ENCODE peak calls at places on chromosomes 5 and 9, in seven cellular contexts. A, E, T, X, V, J and L are unnamed samples.

GRCh38 chr9:2765250-2765880 is 48.1 kb downstream of the KCNV2 start:
- DNase-seq in A (no peak), E (no peak), T (no peak), X (no peak), V (no peak), J (no peak), L (no peak)

GRCh38 chr5:902129-902916 is 9.6 kb downstream of the TRIP13 start:
- DNase-seq in A (no peak), E (no peak), T (no peak), X (no peak), V (no peak), J (no peak), L (peak; percentile 23)

GRCh38 chr5:131265318-131265803 is 1.5 kb downstream of the CDC42SE2 start:
- DNase-seq in A (no peak), E (no peak), T (peak; percentile 76), X (no peak), V (no peak), J (peak; percentile 10), L (no peak)

GRCh38 chr9:83572524-83572923 is 34.3 kb upstream of the FRMD3 start:
- DNase-seq in A (peak; percentile 28), E (no peak), T (no peak), X (no peak), V (no peak), J (no peak), L (no peak)

GRCh38 chr5:71891856-71892255 is 172.8 kb downstream of the CARTPT start:
- DNase-seq in A (no peak), E (no peak), T (peak; percentile 26), X (no peak), V (no peak), J (no peak), L (no peak)

GRCh38 chr5:142958933-142959682 is 188.9 kb downstream of the ARHGAP26 start:
- DNase-seq in A (no peak), E (no peak), T (no peak), X (no peak), V (no peak), J (no peak), L (no peak)

GRCh38 chr5:99544326-99544725 is 615.5 kb upstream of the CHD1 start:
- DNase-seq in A (no peak), E (no peak), T (no peak), X (no peak), V (no peak), J (no peak), L (no peak)

GRCh38 chr5:151811593-151812321 is 40.0 kb downstream of the G3BP1 start:
- DNase-seq in A (no peak), E (no peak), T (no peak), X (no peak), V (no peak), J (no peak), L (no peak)

GRCh38 chr5:96658272-96658671 is 3.9 kb upstream of the CAST start:
- DNase-seq in A (no peak), E (no peak), T (no peak), X (no peak), V (no peak), J (no peak), L (no peak)

GRCh38 chr9:114315723-114316363 is 7.1 kb upstream of the ORM1 start:
- DNase-seq in A (no peak), E (no peak), T (no peak), X (no peak), V (no peak), J (no peak), L (peak; percentile 4)

GRCh38 chr5:17436766-17437221 is 61.2 kb upstream of the TAF11L2 start:
- DNase-seq in A (peak; percentile 8), E (no peak), T (no peak), X (no peak), V (no peak), J (no peak), L (no peak)

GRCh38 chr5:176985516-176985915 is 21.1 kb downstream of the UIMC1 start:
- DNase-seq in A (no peak), E (no peak), T (no peak), X (no peak), V (no peak), J (no peak), L (no peak)

GRCh38 chr5:138282918-138283742 is 8.7 kb upstream of the GFRA3 start:
- DNase-seq in A (peak; percentile 36), E (no peak), T (peak; percentile 76), X (no peak), V (peak; percentile 16), J (peak; percentile 74), L (peak; percentile 57)

GRCh38 chr5:125337222-125337768 is 590.9 kb upstream of the ZNF608 start:
- DNase-seq in A (no peak), E (no peak), T (no peak), X (no peak), V (no peak), J (no peak), L (no peak)

GRCh38 chr5:84433461-84433860 is 48.8 kb upstream of the EDIL3 start:
- DNase-seq in A (no peak), E (no peak), T (no peak), X (no peak), V (no peak), J (no peak), L (no peak)

GRCh38 chr5:172114875-172115422 is 73.1 kb downstream of the STK10 start:
- DNase-seq in A (no peak), E (no peak), T (no peak), X (peak; percentile 93), V (peak; percentile 66), J (no peak), L (peak; percentile 43)

GRCh38 chr5:39501403-39501802 is 76.6 kb upstream of the DAB2 start:
- DNase-seq in A (peak; percentile 54), E (peak; percentile 50), T (peak; percentile 32), X (no peak), V (no peak), J (no peak), L (no peak)

GRCh38 chr5:103005276-103005675 is 114.7 kb downstream of the GIN1 start:
- DNase-seq in A (no peak), E (no peak), T (no peak), X (no peak), V (no peak), J (no peak), L (no peak)

GRCh38 chr5:53027913-53028312 is 38.8 kb downstream of the ITGA2 start:
- DNase-seq in A (no peak), E (no peak), T (peak; percentile 39), X (no peak), V (no peak), J (no peak), L (peak; percentile 68)

GRCh38 chr5:178288373-178289368 is 56.1 kb upstream of the PHYKPL start:
- DNase-seq in A (no peak), E (no peak), T (peak; percentile 8), X (no peak), V (no peak), J (no peak), L (no peak)

GRCh38 chr5:139758510-139759036 is 37.0 kb upstream of the PSD2 start:
- DNase-seq in A (no peak), E (no peak), T (no peak), X (no peak), V (no peak), J (peak; percentile 32), L (no peak)

GRCh38 chr5:139761501-139761900 is 34.1 kb upstream of the PSD2 start:
- DNase-seq in A (no peak), E (no peak), T (no peak), X (no peak), V (no peak), J (peak; percentile 25), L (no peak)

GRCh38 chr5:139761057-139761450 is 34.6 kb upstream of the PSD2 start:
- DNase-seq in A (no peak), E (no peak), T (no peak), X (no peak), V (no peak), J (no peak), L (no peak)

GRCh38 chr5:139759219-139759721 is 36.3 kb upstream of the PSD2 start:
- DNase-seq in A (no peak), E (no peak), T (no peak), X (no peak), V (no peak), J (peak; percentile 78), L (no peak)

GRCh38 chr5:139760066-139761056 is 35.2 kb upstream of the PSD2 start:
- DNase-seq in A (no peak), E (no peak), T (no peak), X (no peak), V (no peak), J (peak; percentile 52), L (no peak)
- TF ChIP-seq EP300 in A (no peak), E (no peak), T (no peak), X (no peak), V (no peak), J (no peak), L (no peak)

GRCh38 chr9:131704195-131704983 is 35.5 kb downstream of the RAPGEF1 start:
- DNase-seq in A (no peak), E (no peak), T (no peak), X (no peak), V (no peak), J (no peak), L (no peak)
- H3K27ac ChIP-seq in A (no peak overlapping the region), E (no peak overlapping the region), T (peak overlapping the region; percentile 10), X (peak overlapping the region; percentile 83), V (peak overlapping the region; percentile 57), J (no peak overlapping the region), L (peak overlapping the region; percentile 70)

DNA sequence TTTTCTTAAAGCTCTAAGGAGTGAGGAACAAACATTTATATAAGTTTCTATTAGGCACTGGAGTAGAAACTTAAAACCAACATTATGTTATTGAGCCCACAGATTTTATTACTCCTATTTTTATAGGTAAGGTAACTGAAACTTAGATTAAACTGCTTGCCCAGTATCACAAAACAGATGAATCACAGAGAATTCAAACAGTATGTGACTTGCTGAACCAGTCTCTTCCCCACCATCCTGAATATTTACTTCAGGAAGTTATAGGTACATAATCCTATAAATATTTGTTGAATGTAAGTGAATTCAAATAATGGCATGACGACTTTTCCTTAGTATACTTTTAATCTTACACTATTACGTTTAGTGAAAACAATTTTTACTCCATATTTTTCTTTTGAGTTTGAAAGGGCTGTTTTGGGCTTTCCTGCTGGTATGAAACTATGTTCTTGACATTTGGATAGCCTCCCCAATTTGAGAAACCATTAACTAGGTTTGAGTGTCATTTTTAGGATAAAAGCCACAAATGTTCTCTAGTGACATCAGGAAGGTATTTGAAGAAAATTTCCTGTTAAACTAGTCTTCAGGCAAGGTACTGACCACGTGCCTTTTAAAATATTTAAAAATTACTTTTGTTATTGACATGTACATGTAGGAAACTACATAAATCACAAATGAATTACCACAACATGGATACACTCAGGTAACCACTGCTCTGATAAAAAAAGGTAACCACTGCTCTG is 39.3 kb downstream of the PRRC1 start:
- DNase-seq in A (no peak), E (no peak), T (no peak), X (no peak), V (no peak), J (no peak), L (no peak)
- TF ChIP-seq EP300 in A (no peak), E (no peak), T (no peak), X (no peak), V (no peak), J (no peak), L (no peak)

GRCh38 chr9:92345582-92345981 is 19.8 kb downstream of the CENPP start:
- DNase-seq in A (no peak), E (no peak), T (no peak), X (no peak), V (no peak), J (no peak), L (no peak)

GRCh38 chr9:92342825-92343488 is 17.2 kb downstream of the CENPP start:
- DNase-seq in A (no peak), E (no peak), T (no peak), X (no peak), V (no peak), J (no peak), L (no peak)

GRCh38 chr9:92341578-92341977 is 15.8 kb downstream of the CENPP start:
- DNase-seq in A (no peak), E (no peak), T (no peak), X (no peak), V (no peak), J (peak; percentile 76), L (no peak)
- H3K27ac ChIP-seq in A (no peak overlapping the region), E (no peak overlapping the region), T (no peak overlapping the region), X (no peak overlapping the region), V (no peak overlapping the region), J (no peak overlapping the region), L (no peak overlapping the region)